ENCODE peak calls at places on chromosomes 2 and 18, in five cellular contexts. K, G, B, T and J are unnamed samples.

GRCh38 chr2:177332041-177332991 is 60.3 kb upstream of the AGPS start:
- DNase-seq in K (peak; percentile 39), G (no peak), B (peak; percentile 82), T (peak; percentile 74), J (peak; percentile 58)

GRCh38 chr2:233032551-233033320 is at the start of gene NEU2:
- DNase-seq in K (no peak), G (no peak), B (no peak), T (no peak), J (no peak)

GRCh38 chr2:71935291-71935848 is 212.3 kb downstream of the CYP26B1 start:
- DNase-seq in K (no peak), G (no peak), B (no peak), T (no peak), J (no peak)

GRCh38 chr2:20430461-20431302 is 16.2 kb upstream of the RHOB start:
- DNase-seq in K (no peak), G (peak; percentile 84), B (no peak), T (no peak), J (no peak)

GRCh38 chr2:127694986-127695385 is 6.3 kb upstream of the SFT2D3 start:
- DNase-seq in K (no peak), G (no peak), B (no peak), T (no peak), J (no peak)

GRCh38 chr2:28658369-28658768 is 93.3 kb upstream of the PPP1CB start:
- DNase-seq in K (no peak), G (no peak), B (peak; percentile 40), T (no peak), J (peak; percentile 66)

GRCh38 chr2:67209107-67209506 is 188.0 kb upstream of the ETAA1 start:
- DNase-seq in K (no peak), G (no peak), B (no peak), T (no peak), J (no peak)

GRCh38 chr18:67266591-67267237 is 249.8 kb downstream of the DSEL start:
- DNase-seq in K (no peak), G (no peak), B (no peak), T (no peak), J (peak; percentile 84)

GRCh38 chr2:7225848-7226247 is 308.6 kb downstream of the RNF144A start:
- DNase-seq in K (no peak), G (no peak), B (no peak), T (no peak), J (no peak)

GRCh38 chr18:21004721-21005120 is 106.9 kb downstream of the ROCK1 start:
- DNase-seq in K (no peak), G (no peak), B (peak; percentile 5), T (no peak), J (no peak)

GRCh38 chr2:15732341-15733077 is 140.8 kb downstream of the DDX1 start:
- DNase-seq in K (no peak), G (no peak), B (no peak), T (no peak), J (no peak)

GRCh38 chr2:112583497-112584133 is 794 bp upstream of the CHCHD5 start:
- DNase-seq in K (peak; percentile 59), G (no peak), B (no peak), T (peak; percentile 75), J (no peak)

GRCh38 chr18:10727477-10727876 is 201.7 kb downstream of the NAPG start:
- DNase-seq in K (no peak), G (no peak), B (no peak), T (no peak), J (no peak)

GRCh38 chr2:42205337-42205736 is 36.2 kb downstream of the EML4 start:
- DNase-seq in K (no peak), G (no peak), B (no peak), T (no peak), J (no peak)

GRCh38 chr2:27040282-27040681 is 7.5 kb downstream of the TMEM214 start:
- DNase-seq in K (no peak), G (no peak), B (no peak), T (no peak), J (no peak)

GRCh38 chr2:180776924-180777323 is 203.5 kb upstream of the UBE2E3 start:
- DNase-seq in K (no peak), G (no peak), B (no peak), T (no peak), J (no peak)

GRCh38 chr18:9422816-9423519 is 52.3 kb upstream of the RALBP1 start:
- DNase-seq in K (peak; percentile 49), G (peak; percentile 87), B (no peak), T (no peak), J (peak; percentile 70)

GRCh38 chr2:143489135-143489534 is 359.9 kb downstream of the ARHGAP15 start:
- DNase-seq in K (no peak), G (no peak), B (no peak), T (no peak), J (no peak)

GRCh38 chr2:9673914-9674481 is 43.2 kb upstream of the YWHAQ start:
- DNase-seq in K (no peak), G (no peak), B (no peak), T (no peak), J (no peak)

GRCh38 chr2:204625135-204625534 is 79.9 kb downstream of the PARD3B start:
- DNase-seq in K (no peak), G (no peak), B (no peak), T (no peak), J (no peak)

GRCh38 chr2:144711084-144711483 is 191.2 kb upstream of the ZEB2 start:
- DNase-seq in K (no peak), G (no peak), B (no peak), T (no peak), J (no peak)

GRCh38 chr2:144707927-144708326 is 188.0 kb upstream of the ZEB2 start:
- DNase-seq in K (no peak), G (no peak), B (no peak), T (no peak), J (peak; percentile 15)

GRCh38 chr2:144705328-144706245 is 185.7 kb upstream of the ZEB2 start:
- DNase-seq in K (no peak), G (no peak), B (no peak), T (no peak), J (no peak)

GRCh38 chr2:144706671-144707070 is 186.8 kb upstream of the ZEB2 start:
- DNase-seq in K (no peak), G (no peak), B (no peak), T (no peak), J (no peak)

DNA sequence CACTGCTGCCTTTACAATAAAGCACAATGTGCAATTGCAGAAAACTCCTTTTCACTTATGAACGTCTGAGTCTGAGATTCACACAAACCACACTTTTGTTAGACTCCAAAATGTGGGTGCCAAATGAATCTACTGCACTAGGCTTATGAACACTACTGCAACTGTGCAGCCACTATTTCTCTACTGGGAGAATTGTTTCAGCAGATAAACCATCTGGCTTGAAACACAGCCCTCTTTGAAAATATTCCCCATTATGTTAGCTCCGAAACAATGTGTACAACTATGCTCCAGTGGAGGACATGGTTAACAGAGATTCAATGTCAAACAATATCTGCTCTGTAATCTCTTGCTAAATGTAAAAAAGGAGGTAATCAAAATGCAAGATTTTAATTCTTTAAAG is 188.7 kb upstream of the ZEB2 start:
- DNase-seq in K (no peak), G (no peak), B (no peak), T (no peak), J (no peak)
- TF ChIP-seq EZH2 in K (no peak), G (no peak), B (no peak), T (no peak), J (no peak)

GRCh38 chr2:101956465-101957030 is 35.2 kb upstream of the IL1R2 start:
- DNase-seq in K (no peak), G (no peak), B (no peak), T (no peak), J (no peak)

GRCh38 chr2:101960903-101961286 is 30.9 kb upstream of the IL1R2 start:
- DNase-seq in K (no peak), G (no peak), B (no peak), T (peak; percentile 29), J (no peak)

GRCh38 chr2:101961287-101962242 is 30.2 kb upstream of the IL1R2 start:
- DNase-seq in K (no peak), G (no peak), B (peak; percentile 82), T (peak; percentile 95), J (no peak)

GRCh38 chr2:101957036-101957435 is 34.7 kb upstream of the IL1R2 start:
- DNase-seq in K (no peak), G (no peak), B (no peak), T (no peak), J (no peak)

GRCh38 chr2:101958071-101958470 is 33.7 kb upstream of the IL1R2 start:
- DNase-seq in K (no peak), G (peak; percentile 76), B (no peak), T (no peak), J (no peak)
- H3K4me1 ChIP-seq in K (no peaks in the 10 kb centered on the region), G (peaks cover 49% of the 10 kb centered on the region), B (peaks cover 21% of the 10 kb centered on the region), T (peaks cover 32% of the 10 kb centered on the region), J (no peaks in the 10 kb centered on the region)

DNA sequence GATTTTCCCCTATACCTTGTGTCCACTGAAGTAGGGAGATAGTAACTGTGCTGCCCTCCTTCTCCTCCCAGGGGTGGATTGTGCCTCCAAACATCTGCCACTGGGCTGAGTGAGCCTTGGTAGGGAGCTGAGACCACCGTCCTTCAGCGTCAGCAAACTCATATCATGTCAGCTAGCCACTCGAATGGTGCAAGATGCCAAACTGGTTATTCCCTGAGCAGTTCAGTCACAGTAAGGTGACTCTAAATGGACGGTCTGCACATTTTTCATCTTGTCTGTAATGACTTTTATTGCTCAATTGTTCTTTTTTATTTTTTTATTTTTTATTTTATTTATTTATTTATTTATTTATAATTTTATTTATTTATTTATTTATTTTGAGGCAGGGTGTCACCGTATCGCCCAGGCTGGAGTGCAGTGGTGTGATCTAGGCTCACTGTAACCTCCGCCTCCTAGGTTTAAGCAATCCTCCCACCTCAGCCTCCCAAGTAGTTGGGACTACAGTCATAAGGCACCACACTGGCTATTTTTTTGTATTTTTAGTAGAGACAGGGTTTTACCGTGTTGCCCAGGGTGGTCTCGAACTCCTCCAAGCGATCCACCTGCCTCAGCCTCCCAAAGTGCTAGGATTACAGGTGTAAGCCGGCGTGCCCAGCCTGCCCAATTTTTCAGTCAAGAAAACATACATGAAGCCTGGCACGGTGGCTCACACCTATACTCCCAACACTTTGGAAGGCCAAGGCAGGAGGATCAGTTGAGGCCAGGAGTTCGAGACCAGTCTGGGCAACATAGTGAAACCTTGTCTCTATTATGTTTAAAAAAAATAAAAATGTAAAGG is 8.8 kb downstream of the PCBP1 start:
- DNase-seq in K (no peak), G (no peak), B (no peak), T (no peak), J (no peak)
- H3K27ac ChIP-seq in K (no peak overlapping the region), G (peak overlapping the region; percentile 56), B (no peak overlapping the region), T (peak overlapping the region; percentile 73), J (peak overlapping the region; percentile 23)

DNA sequence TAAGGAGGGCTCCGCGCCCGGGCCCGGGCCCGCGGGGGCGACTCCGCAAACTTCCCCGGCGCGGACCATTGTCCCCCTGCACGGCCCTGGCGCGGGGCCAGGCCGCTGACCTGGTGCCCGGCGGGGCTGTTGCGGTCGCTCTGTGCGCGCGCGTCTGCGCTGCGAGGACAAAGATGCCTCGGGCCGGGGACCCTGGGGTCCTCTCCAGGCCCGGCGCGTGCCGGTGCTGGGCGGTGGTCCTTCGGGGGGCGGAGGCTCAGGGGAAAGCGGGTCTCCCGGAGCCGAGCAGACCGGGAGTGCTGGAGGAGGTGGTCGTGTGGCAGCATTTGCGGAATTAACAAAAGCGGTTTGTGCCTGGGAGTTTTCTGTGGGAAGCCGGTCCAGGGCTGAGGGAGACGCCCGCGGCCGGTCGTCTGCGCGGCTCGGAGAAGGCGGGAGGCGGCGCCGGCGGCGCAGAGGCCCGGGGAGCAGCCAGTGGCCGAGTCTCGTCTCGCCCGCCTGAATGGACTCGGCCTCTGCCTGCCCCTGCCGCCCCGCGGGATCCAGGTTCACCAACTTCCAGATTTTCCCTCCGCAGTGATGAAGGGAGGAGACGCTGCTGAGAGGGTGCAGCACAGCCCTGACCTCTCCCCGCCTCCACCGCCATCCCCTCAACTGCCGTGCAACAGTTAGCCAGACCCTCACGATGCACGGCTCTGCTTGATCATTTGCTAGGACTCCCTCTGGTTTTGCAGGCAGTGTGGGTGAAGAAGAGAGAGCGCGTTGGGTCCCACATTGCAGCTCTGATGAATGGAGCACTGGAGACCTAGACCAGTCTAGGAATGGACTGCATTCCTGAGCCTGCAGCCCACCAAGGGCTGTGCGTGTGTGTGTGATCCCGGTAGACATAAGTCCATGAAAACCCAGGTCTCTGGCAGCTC is 705 bp downstream of the EFR3B start:
- DNase-seq in K (no peak), G (no peak), B (peak; percentile 67), T (no peak), J (no peak)
- TF ChIP-seq EZH2 in K (no peak), G (peak; percentile 86), B (no peak), T (peak; percentile 74), J (peak; percentile 88)